ENCODE peak calls at places on chromosome 14, in seven cellular contexts. J is CD4-positive, alpha-beta T cell; L is Calu3; Q is fibroblast of lung; M is AG04450; X is testis; P is ovary. S is an unnamed sample.
A peak's percentile ranks its signal among the peaks of the same experiment; 100 is the strongest.

GRCh38 chr14:101313268-101313667 is 248.0 kb upstream of the DIO3 start:
- DNase-seq in L (no peak), J (no peak), X (no peak), M (no peak), Q (no peak), P (no peak), S (no peak)

GRCh38 chr14:37593496-37594237 is 1.4 kb downstream of the FOXA1 start:
- DNase-seq in P (no peak), Q (no peak), J (no peak), L (no peak), M (no peak), X (no peak), S (no peak)

GRCh38 chr14:68412505-68413496 is 380.1 kb downstream of the ZFP36L1 start:
- DNase-seq in L (no peak), M (no peak), P (no peak), Q (peak; percentile 34), X (no peak), J (no peak), S (no peak)

GRCh38 chr14:55454264-55455151 is 14.1 kb upstream of the TBPL2 start:
- DNase-seq in Q (peak; percentile 89), M (peak; percentile 52), J (no peak), X (peak; percentile 81), L (peak; percentile 41), P (peak; percentile 73), S (no peak)

GRCh38 chr14:91249841-91250616 is 5.5 kb upstream of the GPR68 start:
- DNase-seq in J (peak; percentile 30), P (no peak), L (peak; percentile 77), Q (peak; percentile 79), M (no peak), X (no peak), S (no peak)

GRCh38 chr14:57871487-57872080 is 5.7 kb upstream of the SLC35F4 start:
- DNase-seq in J (no peak), M (peak; percentile 2), Q (peak; percentile 63), L (peak; percentile 57), X (peak; percentile 43), P (no peak), S (peak; percentile 14)

GRCh38 chr14:96863327-96863985 is 66.3 kb downstream of the VRK1 start:
- DNase-seq in L (no peak), J (no peak), X (no peak), M (no peak), P (no peak), Q (no peak), S (no peak)

GRCh38 chr14:99133563-99134332 is 138.2 kb downstream of the BCL11B start:
- DNase-seq in Q (no peak), P (no peak), X (no peak), M (no peak), J (no peak), L (no peak), S (no peak)

GRCh38 chr14:99118046-99118721 is 153.8 kb downstream of the BCL11B start:
- DNase-seq in M (no peak), P (no peak), X (no peak), L (no peak), Q (no peak), J (no peak), S (no peak)

GRCh38 chr14:69008411-69008810 is 29.3 kb upstream of the ACTN1 start:
- DNase-seq in M (no peak), Q (peak; percentile 73), P (no peak), X (no peak), L (no peak), J (no peak), S (no peak)

GRCh38 chr14:55954108-55954507 is 164.1 kb upstream of the PELI2 start:
- DNase-seq in L (no peak), Q (no peak), X (no peak), M (no peak), J (no peak), P (no peak), S (no peak)

GRCh38 chr14:68675233-68675577 is 117.7 kb downstream of the ZFP36L1 start:
- DNase-seq in X (no peak), M (no peak), L (no peak), Q (no peak), P (no peak), J (no peak), S (no peak)

GRCh38 chr14:39426605-39427004 is 5.6 kb downstream of the FBXO33 start:
- DNase-seq in L (no peak), P (no peak), X (no peak), M (no peak), Q (peak; percentile 71), J (no peak), S (no peak)

GRCh38 chr14:70896981-70897380 is 10.3 kb upstream of the PCNX1 start:
- DNase-seq in P (no peak), J (no peak), M (no peak), L (no peak), X (no peak), Q (no peak), S (no peak)

GRCh38 chr14:64444984-64445845 is 20.1 kb upstream of the AKAP5 start:
- DNase-seq in M (peak; percentile 42), X (peak; percentile 45), J (peak; percentile 7), Q (peak; percentile 90), P (peak; percentile 35), L (no peak), S (no peak)

DNA sequence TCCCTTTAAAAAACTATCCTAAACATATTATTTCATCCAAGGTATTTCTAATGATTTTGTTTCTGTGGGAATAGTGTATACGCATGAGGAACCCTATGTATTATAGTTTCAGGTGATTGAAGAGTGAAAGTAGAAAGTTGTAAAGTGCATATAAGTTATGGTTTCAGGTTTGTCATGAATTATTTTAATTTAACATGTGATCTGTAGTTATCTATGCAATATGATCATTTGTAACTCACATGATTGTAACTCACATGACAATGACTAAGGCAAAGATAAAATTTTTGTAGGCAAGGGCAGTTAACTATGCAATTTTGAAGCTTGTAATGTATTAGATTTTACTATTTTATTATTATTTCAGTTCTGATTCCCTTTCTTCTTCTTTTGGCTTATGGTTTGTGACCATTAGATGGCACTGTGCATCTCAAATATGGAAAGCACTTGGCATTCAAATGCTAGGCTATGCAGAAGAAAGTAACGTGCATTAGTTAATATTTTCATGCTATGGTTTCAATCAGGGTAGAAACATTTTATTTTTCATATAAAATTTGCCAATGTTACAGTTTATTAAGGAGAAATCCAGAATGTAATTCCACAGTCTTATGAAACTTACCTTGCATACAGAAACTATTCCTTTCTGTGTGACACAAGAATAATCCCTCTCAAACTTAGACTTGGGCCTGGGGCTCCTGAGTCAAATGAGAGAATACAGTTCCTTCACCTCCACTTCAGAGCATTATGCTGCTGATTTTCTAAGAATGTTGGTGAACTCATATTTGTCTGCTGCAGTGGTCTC is 15.8 kb upstream of the TMEM30B start:
- DNase-seq in J (no peak), L (peak; percentile 25), P (no peak), M (no peak), X (no peak), Q (peak; percentile 21), S (no peak)
- TF ChIP-seq CTCF in J (peak; percentile 77), L (peak; percentile 29), P (no peak), M (peak; percentile 76), X (peak; percentile 2), Q (peak; percentile 71), S (peak; percentile 74)

DNA sequence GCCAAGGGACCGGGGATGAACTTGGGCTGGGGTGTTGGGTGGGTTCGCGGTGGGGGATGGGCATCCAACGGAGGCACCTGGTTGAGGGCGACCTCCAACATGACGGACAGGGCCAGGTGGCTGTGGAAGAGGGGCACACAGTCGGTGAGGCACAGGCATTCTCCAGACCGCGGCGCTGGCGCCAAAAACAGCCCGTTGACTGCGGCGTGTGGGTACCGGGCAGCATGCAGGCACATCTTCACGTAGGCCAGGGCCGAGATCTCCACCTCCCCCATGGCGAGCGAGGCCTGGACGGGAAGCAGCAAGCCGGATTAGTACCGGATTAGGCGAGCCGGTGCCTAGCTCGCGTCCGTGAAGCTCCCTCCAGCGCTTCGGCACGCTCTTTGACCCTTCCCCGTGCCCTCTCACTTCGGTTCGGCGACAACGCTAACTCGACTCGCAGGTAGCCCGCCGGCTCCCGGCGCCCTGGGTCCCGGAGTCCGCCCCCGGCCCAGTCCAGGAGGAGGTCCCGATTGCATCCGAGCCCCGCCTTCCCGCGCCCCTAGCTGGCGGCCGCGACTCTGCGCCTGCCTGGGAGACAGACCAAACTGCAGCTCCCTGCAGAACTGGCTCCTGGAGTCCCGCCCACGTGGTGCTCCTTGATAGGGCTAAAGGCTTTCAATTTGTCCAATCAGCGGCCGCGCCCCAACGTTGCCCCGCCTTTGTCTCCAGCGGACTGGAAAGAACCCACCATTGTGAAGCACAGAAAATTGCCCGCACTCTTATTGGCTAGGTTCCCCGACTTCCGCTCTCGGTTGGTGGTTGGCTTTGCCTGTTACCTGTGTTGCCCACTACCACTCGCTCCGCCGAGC is at the start of gene EMC9:
- DNase-seq in L (peak; percentile 98), M (peak; percentile 97), X (peak; percentile 100), P (peak; percentile 100), Q (peak; percentile 99), J (peak; percentile 98), S (peak; percentile 99)
- TF ChIP-seq CTCF in L (no peak), M (peak; percentile 48), X (peak; percentile 23), P (peak; percentile 55), Q (no peak), J (no peak), S (peak; percentile 38)

DNA sequence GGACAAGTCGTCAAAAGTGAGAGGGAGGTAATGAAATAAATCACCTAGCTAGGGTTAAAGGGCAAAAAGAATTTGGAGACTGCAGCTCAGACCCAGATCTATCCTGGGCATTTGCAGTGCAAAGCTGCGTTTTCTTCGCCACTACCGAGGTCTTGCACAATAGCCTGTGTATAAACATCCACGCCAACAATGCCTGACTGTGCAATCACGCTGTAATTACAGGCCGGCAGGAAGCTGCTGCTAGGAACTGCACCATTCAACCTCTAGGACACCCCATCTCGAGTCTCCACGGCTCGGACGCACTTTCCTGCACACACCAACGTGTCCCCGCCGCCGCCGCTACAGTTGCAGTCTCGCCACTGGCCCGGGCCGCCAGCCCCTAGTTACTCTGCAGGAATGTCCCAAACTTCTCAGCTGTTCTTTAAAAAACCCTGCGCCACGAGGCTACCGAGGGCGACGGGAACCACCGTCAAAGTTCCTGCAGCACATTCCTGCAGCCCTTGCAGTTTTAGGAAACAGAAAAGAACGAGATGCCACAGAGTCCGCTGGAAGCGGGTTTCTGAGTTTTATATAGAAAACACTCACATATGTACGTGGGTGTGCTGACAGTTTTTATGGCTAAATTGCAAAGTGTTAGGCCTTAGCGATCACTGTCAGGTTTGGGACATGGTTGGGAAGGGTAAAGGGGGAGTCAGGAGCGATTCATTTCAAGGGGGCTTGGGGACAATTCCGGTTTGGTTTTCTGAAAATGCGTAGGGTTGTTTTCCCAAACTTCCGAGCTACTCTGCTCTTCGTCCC is 65.6 kb upstream of the PTGR2 start:
- DNase-seq in M (peak; percentile 88), J (peak; percentile 57), X (peak; percentile 83), Q (peak; percentile 86), P (peak; percentile 76), L (peak; percentile 66), S (peak; percentile 38)
- TF ChIP-seq CTCF in M (peak; percentile 43), J (no peak), X (no peak), Q (peak; percentile 38), P (no peak), L (no peak), S (peak; percentile 42)

GRCh38 chr14:60328588-60328987 is 79.6 kb downstream of the PPM1A start:
- DNase-seq in M (no peak), L (no peak), P (no peak), X (no peak), J (no peak), Q (no peak), S (no peak)

GRCh38 chr14:60324837-60325236 is 75.8 kb downstream of the PPM1A start:
- DNase-seq in M (no peak), L (no peak), J (no peak), Q (no peak), X (no peak), P (no peak), S (no peak)

GRCh38 chr14:60331201-60332045 is 82.4 kb downstream of the PPM1A start:
- DNase-seq in L (peak; percentile 71), Q (peak; percentile 17), M (no peak), P (no peak), X (peak; percentile 86), J (peak; percentile 55), S (peak; percentile 80)

GRCh38 chr14:60326274-60326673 is 77.3 kb downstream of the PPM1A start:
- DNase-seq in L (no peak), J (no peak), X (no peak), Q (no peak), M (no peak), P (no peak), S (no peak)

GRCh38 chr14:60327447-60328331 is 78.7 kb downstream of the PPM1A start:
- DNase-seq in J (peak; percentile 1), L (peak; percentile 57), M (no peak), X (no peak), P (no peak), Q (peak; percentile 38), S (peak; percentile 21)
- TF ChIP-seq CTCF in J (no peak), L (no peak), M (no peak), X (no peak), P (no peak), Q (no peak), S (peak; percentile 31)

S was measured in progenitor cell of endocrine pancreas.